ENCODE peak calls at places on chromosomes 1 and 21, in ten cellular contexts. L is Peyer's patch, U is mesenteric fat pad, M is lung, Q is cardiac muscle cell, H is T1000, R is HuH-7.5, A is mesenchymal stem cell, Y is GM10248, J is Daoy. K is an unnamed sample.
A peak's percentile ranks its signal among the peaks of the same experiment; 100 is the strongest.

GRCh38 chr21:44773291-44773932 is 28.2 kb downstream of the UBE2G2 start:
- DNase-seq in L (peak; percentile 32), U (peak; percentile 64), M (no peak), Q (no peak), H (no peak), R (no peak), A (no peak), Y (no peak), J (peak; percentile 43), K (no peak)

GRCh38 chr1:29805122-29805895 is 569.0 kb downstream of the PTPRU start:
- DNase-seq in L (no peak), U (peak; percentile 74), M (no peak), Q (peak; percentile 23), H (no peak), R (no peak), A (no peak), Y (no peak), J (no peak), K (no peak)

GRCh38 chr1:53134961-53135734 is 7.3 kb downstream of the SLC1A7 start:
- DNase-seq in L (peak; percentile 84), U (peak; percentile 78), M (no peak), Q (no peak), H (no peak), R (no peak), A (no peak), Y (no peak), J (no peak), K (no peak)

GRCh38 chr1:73898540-73898939 is 299.4 kb downstream of the LRRIQ3 start:
- DNase-seq in L (no peak), U (no peak), M (no peak), Q (no peak), H (no peak), R (no peak), A (no peak), Y (no peak), J (no peak), K (no peak)

GRCh38 chr1:163885510-163885909 is 563.8 kb downstream of the NUF2 start:
- DNase-seq in L (no peak), U (no peak), M (no peak), Q (no peak), H (no peak), R (no peak), A (no peak), Y (no peak), J (no peak), K (no peak)

GRCh38 chr1:175572932-175573871 is 170.2 kb downstream of the TNR start:
- DNase-seq in L (no peak), U (no peak), M (no peak), Q (no peak), H (no peak), R (no peak), A (peak; percentile 13), Y (no peak), J (peak; percentile 55), K (no peak)

GRCh38 chr1:67350783-67351182 is 43.1 kb downstream of the IL12RB2 start:
- DNase-seq in L (no peak), U (no peak), M (no peak), Q (no peak), H (no peak), R (no peak), A (no peak), Y (no peak), J (peak; percentile 9), K (no peak)

GRCh38 chr1:228280106-228280901 is 72.5 kb downstream of the OBSCN start:
- DNase-seq in L (peak; percentile 43), U (peak; percentile 88), M (no peak), Q (no peak), H (no peak), R (no peak), A (no peak), Y (no peak), J (no peak), K (no peak)

GRCh38 chr1:248850536-248851251 is 8.2 kb downstream of the ZNF692 start:
- DNase-seq in L (no peak), U (peak; percentile 60), M (no peak), Q (no peak), H (no peak), R (no peak), A (no peak), Y (no peak), J (no peak), K (no peak)

GRCh38 chr1:28582248-28582615 is 9.8 kb upstream of the RAB42 start:
- DNase-seq in L (no peak), U (no peak), M (no peak), Q (peak; percentile 22), H (no peak), R (peak; percentile 42), A (no peak), Y (no peak), J (peak; percentile 37), K (no peak)

GRCh38 chr1:115063238-115063901 is 25.9 kb downstream of the TSPAN2 start:
- DNase-seq in L (no peak), U (no peak), M (no peak), Q (no peak), H (no peak), R (no peak), A (no peak), Y (no peak), J (peak; percentile 78), K (no peak)

GRCh38 chr1:159970932-159971342 is 16.9 kb upstream of the SLAMF9 start:
- DNase-seq in L (peak; percentile 92), U (no peak), M (no peak), Q (peak; percentile 14), H (no peak), R (peak; percentile 36), A (no peak), Y (no peak), J (no peak), K (no peak)

GRCh38 chr1:229105822-229106525 is 164.9 kb upstream of the RAB4A start:
- DNase-seq in L (peak; percentile 14), U (no peak), M (no peak), Q (no peak), H (no peak), R (no peak), A (no peak), Y (no peak), J (no peak), K (no peak)

GRCh38 chr1:226351709-226352108 is 42.7 kb upstream of the LIN9 start:
- DNase-seq in L (no peak), U (no peak), M (no peak), Q (no peak), H (no peak), R (no peak), A (no peak), Y (no peak), J (peak; percentile 46), K (no peak)

K was measured in HL-60.